ENCODE peak calls at places on chromosomes 1 and 21, in six cellular contexts. K is HepG2, D is K562, Z is upper lobe of left lung, H is GM12878, E is A549. V is an unnamed sample.
A peak's percentile ranks its signal among the peaks of the same experiment; 100 is the strongest.

GRCh38 chr1:33045814-33046213 is 9.1 kb upstream of the AK2 start:
- ATAC-seq in E (no peak), H (no peak), K (no peak), Z (no peak), D (peak; percentile 62), V (no peak)

GRCh38 chr21:44018813-44019567 is 6.9 kb downstream of the TRAPPC10 start:
- ATAC-seq in D (peak; percentile 65), Z (no peak), E (peak; percentile 49), H (peak; percentile 10), K (peak; percentile 60), V (no peak)

GRCh38 chr1:30491831-30492230 is 231.6 kb downstream of the MATN1 start:
- ATAC-seq in D (no peak), E (no peak), K (no peak), Z (no peak), H (no peak), V (no peak)

GRCh38 chr1:111030590-111030989 is 66.9 kb upstream of the LRIF1 start:
- ATAC-seq in K (peak; percentile 87), Z (no peak), H (peak; percentile 95), E (peak; percentile 79), D (peak; percentile 95), V (no peak)

GRCh38 chr1:185267278-185267677 is 49.8 kb downstream of the IVNS1ABP start:
- ATAC-seq in D (no peak), K (no peak), Z (no peak), E (no peak), H (no peak), V (no peak)

GRCh38 chr21:44867999-44868700 is 5.3 kb downstream of the PTTG1IP start:
- ATAC-seq in Z (no peak), D (no peak), E (no peak), K (no peak), H (peak; percentile 10), V (no peak)

GRCh38 chr1:65691152-65691900 is 101.4 kb upstream of the PDE4B start:
- ATAC-seq in K (no peak), H (no peak), D (no peak), Z (no peak), E (no peak), V (peak; percentile 14)

GRCh38 chr1:193479187-193479586 is 292.8 kb upstream of the B3GALT2 start:
- ATAC-seq in E (no peak), D (no peak), K (no peak), Z (no peak), H (peak; percentile 89), V (no peak)

GRCh38 chr21:37484535-37485474 is 118.2 kb downstream of the DYRK1A start:
- ATAC-seq in Z (no peak), D (peak; percentile 42), H (no peak), E (no peak), K (no peak), V (no peak)

GRCh38 chr1:174023438-174023837 is 1.3 kb upstream of the RC3H1 start:
- ATAC-seq in E (peak; percentile 55), H (no peak), K (no peak), D (no peak), Z (peak; percentile 42), V (no peak)
- TF ChIP-seq POLR2A in E (no peak), H (no peak), K (no peak), D (no peak), Z (no peak), V (no peak)

GRCh38 chr1:18142471-18142870 is 34.9 kb downstream of the IGSF21 start:
- ATAC-seq in Z (no peak), D (peak; percentile 69), H (no peak), K (no peak), E (no peak), V (no peak)

GRCh38 chr1:18142969-18143368 is 35.4 kb downstream of the IGSF21 start:
- ATAC-seq in D (no peak), H (no peak), Z (no peak), K (no peak), E (no peak), V (no peak)

GRCh38 chr1:18139198-18139981 is 31.8 kb downstream of the IGSF21 start:
- ATAC-seq in D (peak; percentile 61), Z (no peak), E (no peak), H (no peak), K (no peak), V (no peak)

GRCh38 chr1:18141661-18142060 is 34.1 kb downstream of the IGSF21 start:
- ATAC-seq in Z (no peak), H (no peak), K (no peak), E (no peak), D (no peak), V (no peak)

GRCh38 chr1:18140411-18140810 is 32.8 kb downstream of the IGSF21 start:
- ATAC-seq in E (peak; percentile 34), Z (no peak), H (no peak), D (no peak), K (no peak), V (no peak)
- TF ChIP-seq EP300 in E (no peak), Z (no peak), H (no peak), D (no peak), K (no peak), V (no peak)

GRCh38 chr1:95072117-95072516 is 634 bp downstream of the ALG14 start:
- ATAC-seq in K (no peak), Z (no peak), H (peak; percentile 6), E (no peak), D (no peak), V (no peak)

GRCh38 chr1:95071539-95071938 is 1.2 kb downstream of the ALG14 start:
- ATAC-seq in Z (no peak), D (no peak), H (no peak), K (no peak), E (no peak), V (no peak)

GRCh38 chr1:95073446-95073845 is 695 bp upstream of the ALG14 start:
- ATAC-seq in D (peak; percentile 51), Z (no peak), K (peak; percentile 39), H (peak; percentile 4), E (peak; percentile 52), V (no peak)

GRCh38 chr1:95069711-95070093 is 3.0 kb downstream of the ALG14 start:
- ATAC-seq in D (no peak), E (no peak), K (peak; percentile 7), Z (no peak), H (no peak), V (no peak)

GRCh38 chr1:95072532-95073419 is at the start of gene ALG14:
- ATAC-seq in H (peak; percentile 99), E (peak; percentile 99), Z (peak; percentile 98), K (peak; percentile 95), D (peak; percentile 99), V (peak; percentile 99)
- TF ChIP-seq POLR2A in H (peak; percentile 71), E (peak; percentile 56), Z (no peak), K (peak; percentile 61), D (peak; percentile 83), V (peak; percentile 66)

GRCh38 chr1:41484881-41485280 is 398 bp upstream of the EDN2 start:
- ATAC-seq in Z (no peak), D (no peak), H (no peak), K (no peak), E (peak; percentile 5), V (no peak)
- TF ChIP-seq EP300 in Z (no peak), D (no peak), H (no peak), K (no peak), E (no peak), V (no peak)

DNA sequence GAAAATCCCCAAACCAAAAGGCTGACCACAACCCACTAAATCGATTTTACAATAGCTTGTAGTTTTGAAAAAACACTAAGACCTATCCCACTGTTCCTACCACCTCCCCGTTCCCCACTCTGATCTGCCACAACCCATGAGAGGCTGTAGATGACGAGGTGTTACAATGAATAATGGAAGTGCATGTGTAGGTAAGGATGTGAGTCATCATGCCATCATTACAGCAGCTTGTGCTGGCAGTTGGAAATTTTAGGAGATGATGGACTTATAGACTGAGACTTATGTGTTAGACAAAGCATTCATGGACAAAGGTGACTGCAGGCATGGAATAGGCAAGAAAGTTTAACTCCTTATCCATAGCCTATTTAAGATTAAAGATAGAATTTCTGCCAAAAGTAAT is 184.7 kb upstream of the CACYBP start:
- ATAC-seq in H (peak; percentile 81), K (no peak), Z (no peak), D (peak; percentile 47), E (peak; percentile 59), V (no peak)
- TF ChIP-seq POLR2A in H (no peak), K (no peak), Z (no peak), D (no peak), E (no peak), V (no peak)

GRCh38 chr1:212791676-212792395 is at the start of the genes NSL1 and TATDN3:
- ATAC-seq in E (peak; percentile 96), H (peak; percentile 83), D (peak; percentile 84), Z (peak; percentile 99), K (peak; percentile 99), V (peak; percentile 94)
- TF ChIP-seq EP300 in E (no peak), H (no peak), D (peak; percentile 70), Z (no peak), K (no peak), V (no peak)